ENCODE peak calls at places on chromosomes 3 and 15, in four cellular contexts. Y, R, W and Z are unnamed samples. For H3K27me3, the result is how much of the 10 kb centered on the place peaks cover.

GRCh38 chr3:30894521-30895289 is at the start of gene GADL1:
- DNase-seq in Y (peak), R (no peak), W (peak), Z (peak)

GRCh38 chr3:8421267-8421666 is 80.4 kb upstream of the LMCD1 start:
- DNase-seq in Y (peak), R (no peak), W (no peak), Z (no peak)

GRCh38 chr15:48090666-48091065 is 30.1 kb upstream of the SLC24A5 start:
- DNase-seq in Y (no peak), R (no peak), W (no peak), Z (no peak)

GRCh38 chr15:58407366-58407765 is 24.4 kb upstream of the LIPC start:
- DNase-seq in Y (no peak), R (no peak), W (no peak), Z (no peak)

GRCh38 chr3:143294183-143294582 is 174.6 kb downstream of the CHST2 start:
- DNase-seq in Y (no peak), R (no peak), W (no peak), Z (no peak)

GRCh38 chr3:15327941-15328340 is 4.4 kb downstream of the SH3BP5 start:
- DNase-seq in Y (peak), R (no peak), W (no peak), Z (peak)

GRCh38 chr15:40291088-40291574 is 8.3 kb upstream of the ANKRD63 start:
- DNase-seq in Y (peak), R (no peak), W (peak), Z (peak)

GRCh38 chr3:142450192-142450591 is 2.4 kb upstream of the XRN1 start:
- DNase-seq in Y (no peak), R (no peak), W (no peak), Z (no peak)

GRCh38 chr3:37129871-37130270 is 44.5 kb downstream of the LRRFIP2 start:
- DNase-seq in Y (peak), R (no peak), W (peak), Z (no peak)

GRCh38 chr3:87076951-87077350 is 86.0 kb upstream of the VGLL3 start:
- DNase-seq in Y (peak), R (no peak), W (peak), Z (peak)

GRCh38 chr3:128824132-128824850 is 55.1 kb upstream of the ACAD9 start:
- DNase-seq in Y (no peak), R (no peak), W (no peak), Z (no peak)

GRCh38 chr15:96225642-96226259 is 104.7 kb upstream of the NR2F2 start:
- DNase-seq in Y (no peak), R (no peak), W (no peak), Z (no peak)

GRCh38 chr3:157442729-157443128 is 6.1 kb downstream of the PTX3 start:
- DNase-seq in Y (peak), R (no peak), W (peak), Z (peak)

GRCh38 chr3:157166559-157166958 is 6.6 kb upstream of the CCNL1 start:
- DNase-seq in Y (no peak), R (no peak), W (no peak), Z (no peak)

GRCh38 chr3:138082992-138083386 is 32.4 kb downstream of the DZIP1L start:
- DNase-seq in Y (peak), R (no peak), W (no peak), Z (peak)

GRCh38 chr3:152307829-152308474 is 39.2 kb downstream of the MBNL1 start:
- DNase-seq in Y (no peak), R (no peak), W (no peak), Z (no peak)

GRCh38 chr3:159814161-159814560 is 174.5 kb upstream of the IL12A start:
- DNase-seq in Y (peak), R (no peak), W (no peak), Z (no peak)

GRCh38 chr3:185865277-185865676 is 40.4 kb upstream of the IGF2BP2 start:
- DNase-seq in Y (no peak), R (no peak), W (no peak), Z (no peak)

GRCh38 chr3:115336836-115337235 is 189.7 kb upstream of the ZBTB20 start:
- DNase-seq in Y (no peak), R (no peak), W (no peak), Z (no peak)

GRCh38 chr15:100373037-100373896 is 31.5 kb upstream of the ADAMTS17 start:
- DNase-seq in Y (no peak), R (no peak), W (no peak), Z (no peak)

GRCh38 chr3:99868438-99868723 is 50.7 kb downstream of the CMSS1 start:
- DNase-seq in Y (peak), R (no peak), W (no peak), Z (no peak)

GRCh38 chr3:183287301-183287971 is 34.4 kb downstream of the B3GNT5 start:
- DNase-seq in Y (peak), R (no peak), W (peak), Z (peak)

GRCh38 chr3:72065872-72066641 is 281.1 kb upstream of the PROK2 start:
- DNase-seq in Y (peak), R (no peak), W (no peak), Z (no peak)

GRCh38 chr3:39809995-39810595 is 686 bp downstream of the MYRIP start:
- DNase-seq in Y (peak), R (no peak), W (no peak), Z (no peak)

GRCh38 chr3:184375747-184376495 is 2.1 kb downstream of the THPO start:
- DNase-seq in Y (no peak), R (no peak), W (no peak), Z (no peak)

GRCh38 chr3:11567516-11568467 is 75.9 kb downstream of the VGLL4 start:
- DNase-seq in Y (peak), R (peak), W (peak), Z (peak)

GRCh38 chr3:122956685-122957455 is 70.7 kb downstream of the SEMA5B start:
- DNase-seq in Y (no peak), R (no peak), W (no peak), Z (no peak)

GRCh38 chr3:14633819-14634424 is 17.6 kb upstream of the CCDC174 start:
- DNase-seq in Y (peak), R (peak), W (peak), Z (peak)

GRCh38 chr3:13072239-13073041 is 789 bp downstream of the IQSEC1 start:
- DNase-seq in Y (no peak), R (no peak), W (no peak), Z (no peak)

GRCh38 chr3:178960918-178961317 is 110.7 kb downstream of the ZMAT3 start:
- DNase-seq in Y (no peak), R (no peak), W (no peak), Z (no peak)

GRCh38 chr15:50888054-50888453 is 20.4 kb upstream of the AP4E1 start:
- DNase-seq in Y (no peak), R (no peak), W (no peak), Z (peak)

GRCh38 chr3:143507735-143508580 is 340.3 kb downstream of the SLC9A9 start:
- DNase-seq in Y (peak), R (no peak), W (peak), Z (peak)

GRCh38 chr3:106825962-106826605 is 551.2 kb upstream of the CCDC54 start:
- DNase-seq in Y (peak), R (no peak), W (peak), Z (peak)

GRCh38 chr3:106821801-106822200 is 555.4 kb upstream of the CCDC54 start:
- DNase-seq in Y (no peak), R (no peak), W (no peak), Z (no peak)

GRCh38 chr3:106824856-106825255 is 552.4 kb upstream of the CCDC54 start:
- DNase-seq in Y (peak), R (peak), W (peak), Z (peak)

GRCh38 chr3:106822204-106822603 is 555.0 kb upstream of the CCDC54 start:
- DNase-seq in Y (no peak), R (no peak), W (no peak), Z (no peak)

DNA sequence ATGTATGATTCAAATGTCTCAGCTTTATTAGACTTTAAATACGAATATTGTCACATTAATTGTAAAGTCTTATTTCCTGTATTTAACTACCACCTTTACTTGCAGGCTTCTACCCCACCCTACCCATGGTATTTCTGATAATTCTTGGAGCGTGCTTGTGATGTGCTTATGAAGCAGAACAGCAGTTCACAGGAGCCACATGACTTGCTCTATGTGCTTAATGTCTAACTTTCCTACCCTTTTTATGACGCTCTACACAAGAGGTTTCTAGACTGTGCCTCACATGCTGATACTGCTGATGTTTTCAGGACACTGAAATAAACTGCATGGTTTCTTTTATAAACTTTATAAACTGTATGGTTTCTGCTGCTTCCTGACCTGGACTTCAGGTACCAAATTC is 553.5 kb upstream of the CCDC54 start:
- DNase-seq in Y (no peak), R (no peak), W (no peak), Z (no peak)
- H2AFZ ChIP-seq in Y (no peak), R (no peak), W (no peak), Z (no peak)

DNA sequence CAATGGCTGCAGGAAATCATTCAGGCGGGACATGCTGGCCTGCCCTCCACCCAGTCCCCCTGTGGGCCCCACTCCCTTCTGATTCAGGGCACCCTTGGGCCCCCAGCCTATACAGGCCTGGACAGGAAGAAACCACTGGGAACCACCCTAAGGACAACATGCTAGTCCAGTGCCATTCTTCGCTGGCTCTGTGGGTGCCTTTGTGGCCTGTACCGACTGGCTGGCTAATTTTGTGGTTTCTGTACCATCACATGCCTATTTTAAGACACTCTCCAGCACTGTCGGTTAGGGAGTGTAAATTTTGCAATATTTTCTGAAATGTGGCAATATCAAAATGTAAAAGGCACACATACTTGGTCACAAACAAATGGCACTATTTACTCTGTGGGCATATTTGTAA is 61.4 kb upstream of the POLG start:
- DNase-seq in Y (no peak), R (no peak), W (no peak), Z (no peak)
- H3K27me3 ChIP-seq in Y (half or more), R (under half), W (under half), Z (half or more)

DNA sequence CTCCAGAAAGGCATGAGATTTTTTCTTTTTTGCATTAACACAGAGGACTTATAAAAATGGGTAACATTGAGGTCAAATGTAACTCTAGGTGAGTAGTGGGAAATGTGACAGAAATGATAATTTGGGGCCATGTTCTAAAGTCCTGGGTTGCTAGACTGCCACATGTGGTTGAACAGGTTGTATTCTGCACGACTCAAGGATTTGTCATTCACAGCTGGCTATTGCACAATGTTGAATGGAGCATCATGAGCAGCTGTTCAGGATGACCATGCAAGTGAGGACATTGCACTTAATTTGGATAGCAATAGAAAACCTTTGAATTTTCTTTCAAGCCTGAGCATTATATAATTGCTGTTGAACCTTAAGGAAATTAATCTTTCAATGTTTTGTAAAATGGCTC is 396.6 kb downstream of the NAALADL2 start:
- DNase-seq in Y (peak), R (no peak), W (peak), Z (peak)
- H3K4me2 ChIP-seq in Y (no peak), R (no peak), W (no peak), Z (no peak)

GRCh38 chr3:133041524-133041829 is 3.3 kb downstream of the TMEM108 start:
- DNase-seq in Y (no peak), R (no peak), W (no peak), Z (no peak)
- H2AFZ ChIP-seq in Y (no peak), R (no peak), W (peak), Z (peak)

DNA sequence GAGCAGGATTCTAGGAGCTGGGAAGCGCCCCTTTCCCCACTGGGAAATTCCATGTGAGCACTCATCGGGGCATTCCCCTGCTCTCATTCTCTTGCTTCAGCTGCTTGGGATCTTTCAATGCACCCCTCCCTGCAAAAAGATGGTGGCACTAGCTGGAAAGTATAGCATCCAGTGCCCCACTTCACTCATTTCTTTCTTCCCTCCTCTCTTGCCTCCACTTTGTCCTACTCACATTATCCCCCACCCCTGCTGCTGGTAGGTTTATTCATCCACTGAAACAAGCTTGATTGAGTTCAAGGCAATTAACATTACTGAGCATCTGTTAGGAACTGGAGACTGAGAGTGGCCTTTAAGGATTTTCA is 84.8 kb upstream of the LIMD1 start:
- DNase-seq in Y (no peak), R (no peak), W (no peak), Z (no peak)
- H3K27me3 ChIP-seq in Y (under half), R (under half), W (under half), Z (under half)

DNA sequence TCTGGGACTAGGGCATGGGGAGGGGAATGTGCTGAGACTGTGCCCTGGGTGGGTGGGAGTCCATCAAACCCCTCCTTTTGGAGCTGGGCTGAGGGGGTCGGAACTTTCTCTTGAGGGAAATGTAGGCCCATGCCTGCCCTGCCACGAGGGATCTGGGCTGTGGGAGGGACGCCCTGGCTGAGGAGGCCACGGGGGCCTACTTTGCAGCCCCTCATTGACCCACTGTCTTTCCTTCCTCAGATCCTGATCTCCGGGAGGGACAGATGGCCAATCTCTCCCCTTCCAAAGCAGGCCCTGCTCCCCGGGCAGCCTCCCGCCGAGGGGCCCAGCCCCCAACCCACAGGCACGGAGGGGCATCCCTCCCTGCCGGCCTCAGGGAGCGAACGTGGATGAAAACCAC is 25.3 kb downstream of the LOXL1 start:
- DNase-seq in Y (no peak), R (no peak), W (no peak), Z (no peak)
- H3K4me2 ChIP-seq in Y (no peak), R (no peak), W (no peak), Z (peak)

GRCh38 chr3:150384517-150385212 is 23.4 kb upstream of the TSC22D2 start:
- DNase-seq in Y (no peak), R (no peak), W (peak), Z (no peak)
- H2AFZ ChIP-seq in Y (no peak), R (no peak), W (no peak), Z (peak)

DNA sequence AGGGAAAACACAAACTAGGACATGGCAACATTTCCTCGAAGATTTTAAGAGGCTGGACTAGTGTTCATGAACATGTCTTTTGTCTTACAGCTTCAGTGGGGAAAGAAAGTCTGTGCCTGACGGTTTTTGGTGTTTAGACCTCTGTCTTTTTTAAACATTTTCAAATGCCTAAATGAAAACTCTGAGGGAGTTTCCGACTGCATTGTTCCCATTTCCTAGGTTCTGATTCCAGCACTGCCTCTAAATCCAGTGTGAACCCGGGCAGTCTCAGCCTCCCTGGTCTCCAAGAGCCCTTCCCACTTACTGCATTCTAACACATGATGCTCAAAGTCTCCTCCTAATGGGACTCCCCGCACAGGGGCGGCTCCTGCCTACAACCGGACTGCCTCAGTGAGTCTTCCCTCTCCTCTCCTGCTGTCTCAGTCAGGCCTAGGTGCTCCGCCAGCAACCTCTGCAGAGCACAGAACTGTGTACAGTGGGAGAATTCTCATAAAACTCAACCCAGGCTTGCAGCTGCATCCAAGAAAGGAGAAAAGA is 29.0 kb downstream of the TBC1D2B start:
- DNase-seq in Y (no peak), R (no peak), W (no peak), Z (no peak)
- H3K27me3 ChIP-seq in Y (under half), R (under half), W (under half), Z (under half)

GRCh38 chr15:69593488-69593887 is 140.9 kb downstream of the RPLP1 start:
- DNase-seq in Y (no peak), R (no peak), W (no peak), Z (no peak)

GRCh38 chr15:69597061-69597592 is 144.5 kb downstream of the RPLP1 start:
- DNase-seq in Y (no peak), R (no peak), W (no peak), Z (no peak)

GRCh38 chr15:69592954-69593353 is 140.3 kb downstream of the RPLP1 start:
- DNase-seq in Y (no peak), R (no peak), W (no peak), Z (no peak)

GRCh38 chr15:69593981-69594966 is 141.7 kb downstream of the RPLP1 start:
- DNase-seq in Y (peak), R (no peak), W (peak), Z (peak)

DNA sequence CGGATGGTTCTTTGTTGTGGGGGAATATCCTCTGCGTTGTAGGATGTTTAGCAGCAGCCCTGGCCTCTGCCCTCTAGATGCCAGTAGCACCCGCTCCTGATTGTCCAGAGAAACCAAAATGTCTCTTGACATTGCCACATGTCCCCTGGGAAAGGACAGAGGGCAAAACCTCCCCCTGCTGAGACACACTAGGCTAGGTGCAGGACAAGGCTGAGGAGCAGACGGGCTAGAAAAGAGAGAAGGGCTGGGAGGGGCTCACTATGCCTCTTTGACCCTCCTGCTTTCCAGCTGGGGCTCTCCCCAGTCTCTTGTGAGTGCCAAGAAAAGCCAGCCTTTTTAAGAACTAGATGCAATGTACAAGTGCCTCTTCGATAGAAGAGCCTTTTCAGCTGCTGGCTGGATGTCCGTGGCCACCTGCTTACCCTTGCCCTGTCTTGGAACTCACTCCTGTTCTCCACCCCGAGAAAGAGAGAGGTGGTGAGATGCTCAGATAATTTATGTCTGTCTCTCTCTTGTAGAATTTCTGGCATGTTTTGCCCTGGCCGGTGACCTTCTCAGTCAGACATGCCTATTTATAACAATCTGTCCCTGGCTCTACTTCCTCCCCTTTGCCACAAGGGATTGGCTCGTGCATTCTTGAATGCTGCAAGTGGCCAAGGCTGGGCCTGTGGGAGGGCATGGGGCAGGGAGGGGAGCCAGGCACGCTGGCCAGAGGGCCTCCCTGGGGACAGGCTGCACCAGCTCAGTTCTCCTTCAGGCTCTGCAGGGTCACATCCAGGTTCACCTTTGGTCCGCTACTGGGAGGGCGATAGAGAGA is 142.6 kb downstream of the RPLP1 start:
- DNase-seq in Y (no peak), R (no peak), W (no peak), Z (peak)
- H3K4me2 ChIP-seq in Y (no peak), R (no peak), W (no peak), Z (peak)